ENCODE peak calls at places on chromosomes 12 and 14, in eight cellular contexts. E, W, V, B, Q, T, F and L are unnamed samples.

GRCh38 chr12:123531091-123531490 is 2.4 kb downstream of the RILPL1 start:
- DNase-seq in E (no peak), W (no peak), V (no peak), B (no peak), Q (no peak), T (peak; percentile 43), F (no peak), L (no peak)

GRCh38 chr12:129776977-129777667 is 126.7 kb downstream of the TMEM132D start:
- DNase-seq in E (no peak), W (no peak), V (no peak), B (no peak), Q (no peak), T (no peak), F (peak; percentile 17), L (no peak)

GRCh38 chr14:74922752-74923401 is at the start of gene RPS6KL1:
- DNase-seq in E (peak; percentile 97), W (peak; percentile 57), V (peak; percentile 94), B (peak; percentile 71), Q (peak; percentile 68), T (peak; percentile 87), F (peak; percentile 52), L (peak; percentile 89)

GRCh38 chr14:22824711-22825359 is 4.9 kb upstream of the MRPL52 start:
- DNase-seq in E (no peak), W (peak; percentile 81), V (peak; percentile 85), B (peak; percentile 95), Q (peak; percentile 98), T (peak; percentile 89), F (peak; percentile 97), L (peak; percentile 75)

GRCh38 chr12:116423053-116423452 is 136.1 kb upstream of the MAP1LC3B2 start:
- DNase-seq in E (no peak), W (no peak), V (peak; percentile 50), B (peak; percentile 79), Q (peak; percentile 82), T (no peak), F (no peak), L (peak; percentile 64)

GRCh38 chr12:219891-220352 is 6.0 kb upstream of the SLC6A12 start:
- DNase-seq in E (peak; percentile 94), W (peak; percentile 88), V (peak; percentile 90), B (peak; percentile 19), Q (peak; percentile 35), T (peak; percentile 16), F (peak; percentile 3), L (peak; percentile 87)

GRCh38 chr12:113135178-113136127 is at the start of gene RASAL1:
- DNase-seq in E (peak; percentile 84), W (peak; percentile 87), V (peak; percentile 86), B (no peak), Q (no peak), T (no peak), F (no peak), L (peak; percentile 41)

GRCh38 chr14:24741871-24742270 is 107.9 kb upstream of the GZMB start:
- DNase-seq in E (no peak), W (no peak), V (no peak), B (peak; percentile 11), Q (peak; percentile 15), T (no peak), F (peak; percentile 63), L (no peak)

GRCh38 chr12:127393896-127394295 is 873.1 kb upstream of the TMEM132C start:
- DNase-seq in E (no peak), W (no peak), V (no peak), B (peak; percentile 36), Q (peak; percentile 76), T (no peak), F (peak; percentile 86), L (no peak)

GRCh38 chr14:101721951-101722661 is 39.4 kb upstream of the PPP2R5C start:
- DNase-seq in E (no peak), W (peak; percentile 65), V (peak; percentile 87), B (no peak), Q (no peak), T (peak; percentile 80), F (peak; percentile 92), L (no peak)
- H3K4me2 ChIP-seq in E (no peak overlapping the region), W (peak overlapping the region; percentile 19), V (no peak overlapping the region), B (no peak overlapping the region), Q (no peak overlapping the region), T (peak overlapping the region; percentile 44), F (peak overlapping the region; percentile 67), L (no peak overlapping the region)

DNA sequence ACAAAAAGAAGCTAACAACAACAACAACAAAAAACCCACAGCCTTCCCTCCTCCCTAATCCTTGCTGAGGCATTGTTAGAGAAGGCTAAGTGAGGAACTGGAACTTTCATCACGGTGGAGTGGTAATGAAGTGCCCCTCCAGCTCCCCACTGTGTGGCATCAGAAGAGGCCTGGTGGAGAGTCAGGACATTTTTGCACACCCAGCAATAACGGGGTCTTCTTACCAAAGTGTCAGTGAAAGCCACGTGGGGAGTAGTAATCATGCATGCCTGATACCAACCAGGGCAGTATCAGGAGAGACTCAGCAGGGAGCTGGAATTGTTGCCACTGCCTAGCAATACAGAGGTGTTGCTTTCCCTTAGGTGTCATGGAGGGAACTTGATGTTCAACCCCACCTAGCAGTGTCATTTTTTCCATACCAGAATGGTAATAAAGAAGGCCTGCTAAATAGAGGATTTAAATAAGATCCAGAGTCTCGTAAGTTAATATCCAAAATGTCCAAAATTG is 299.7 kb upstream of the RGS6 start:
- DNase-seq in E (peak; percentile 48), W (no peak), V (peak; percentile 93), B (no peak), Q (no peak), T (no peak), F (no peak), L (no peak)
- H3K4me1 ChIP-seq in E (peaks cover 12% of the 10 kb centered on the region), W (no peaks in the 10 kb centered on the region), V (peaks cover 2% of the 10 kb centered on the region), B (no peaks in the 10 kb centered on the region), Q (peaks cover 2% of the 10 kb centered on the region), T (peaks cover 24% of the 10 kb centered on the region), F (peaks cover 4% of the 10 kb centered on the region), L (no peaks in the 10 kb centered on the region)

GRCh38 chr12:95551305-95551704 is at the start of gene USP44:
- DNase-seq in E (peak; percentile 83), W (no peak), V (peak; percentile 51), B (no peak), Q (no peak), T (no peak), F (no peak), L (no peak)

GRCh38 chr12:95551913-95552516 is 739 bp upstream of the USP44 start:
- DNase-seq in E (no peak), W (no peak), V (no peak), B (no peak), Q (no peak), T (no peak), F (no peak), L (no peak)

GRCh38 chr12:95554532-95555071 is 3.3 kb upstream of the USP44 start:
- DNase-seq in E (no peak), W (no peak), V (no peak), B (no peak), Q (no peak), T (no peak), F (no peak), L (no peak)

GRCh38 chr12:95549392-95550084 is 1.7 kb downstream of the USP44 start:
- DNase-seq in E (no peak), W (no peak), V (peak; percentile 59), B (no peak), Q (no peak), T (no peak), F (no peak), L (no peak)

GRCh38 chr12:95553202-95553943 is 2.1 kb upstream of the USP44 start:
- DNase-seq in E (no peak), W (no peak), V (no peak), B (no peak), Q (no peak), T (no peak), F (no peak), L (no peak)
- H3K4me2 ChIP-seq in E (no peak overlapping the region), W (no peak overlapping the region), V (no peak overlapping the region), B (no peak overlapping the region), Q (no peak overlapping the region), T (no peak overlapping the region), F (no peak overlapping the region), L (no peak overlapping the region)

GRCh38 chr12:57476993-57477709 is 2.5 kb downstream of the ARHGAP9 start:
- DNase-seq in E (no peak), W (no peak), V (no peak), B (no peak), Q (no peak), T (no peak), F (no peak), L (no peak)

GRCh38 chr12:57479376-57480115 is at the start of gene ARHGAP9:
- DNase-seq in E (no peak), W (no peak), V (no peak), B (no peak), Q (peak; percentile 44), T (no peak), F (no peak), L (no peak)

GRCh38 chr12:57479043-57479375 is 657 bp downstream of the ARHGAP9 start:
- DNase-seq in E (no peak), W (no peak), V (no peak), B (no peak), Q (no peak), T (no peak), F (no peak), L (no peak)

GRCh38 chr12:57476162-57476992 is 3.3 kb downstream of the ARHGAP9 start:
- DNase-seq in E (no peak), W (no peak), V (no peak), B (no peak), Q (no peak), T (no peak), F (no peak), L (no peak)

DNA sequence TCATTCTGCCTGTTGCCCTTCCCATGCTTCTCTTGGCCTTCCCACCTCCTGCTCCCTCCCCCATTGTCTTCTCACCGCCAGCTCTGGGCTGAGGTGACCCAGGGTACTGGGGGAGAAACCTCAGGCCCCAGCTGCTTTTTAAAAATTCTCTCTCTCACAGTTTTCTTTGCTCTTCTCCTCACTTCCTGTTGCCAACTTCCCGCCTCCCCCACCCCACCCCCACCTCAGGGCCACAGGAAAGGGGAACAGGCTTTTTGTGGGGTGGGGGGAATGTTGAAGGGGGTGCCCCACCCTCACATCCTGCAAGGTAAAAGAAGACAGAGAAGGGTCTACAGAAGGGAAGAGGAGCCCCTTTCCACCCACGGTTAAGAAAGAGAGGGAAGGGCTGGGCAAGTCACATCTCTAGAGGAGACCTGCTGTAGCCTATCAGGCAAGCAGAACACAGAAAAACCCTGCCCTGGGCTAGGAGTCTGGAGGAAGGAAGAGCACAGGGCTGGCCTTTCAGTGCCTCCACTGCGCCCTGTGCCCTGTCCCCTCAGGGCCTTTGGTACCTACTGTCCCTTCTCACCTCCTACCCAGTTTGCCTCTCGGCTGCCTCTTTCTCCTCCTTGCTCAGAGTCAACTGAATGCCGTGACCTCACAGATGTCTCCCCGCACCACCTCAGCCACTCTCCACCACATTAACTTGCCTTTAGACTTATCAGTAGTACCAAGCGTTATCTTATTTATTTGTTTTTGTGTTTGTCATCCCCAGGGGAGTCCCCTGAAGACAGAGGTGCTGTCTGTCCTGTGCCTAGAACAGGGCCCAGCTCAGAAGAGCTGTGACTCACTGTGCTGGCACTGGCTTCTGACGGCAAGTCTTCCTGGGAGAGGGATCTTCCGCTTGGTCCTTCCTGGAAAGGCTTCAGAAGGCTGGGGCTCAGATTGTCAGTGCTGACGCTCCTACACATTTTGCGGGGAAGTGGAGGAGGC is 1.7 kb downstream of the ARHGAP9 start:
- DNase-seq in E (no peak), W (no peak), V (no peak), B (no peak), Q (peak; percentile 48), T (no peak), F (peak; percentile 35), L (no peak)
- H3K4me1 ChIP-seq in E (peaks cover 11% of the 10 kb centered on the region), W (peaks cover 14% of the 10 kb centered on the region), V (peaks cover 8% of the 10 kb centered on the region), B (peaks cover under 1% of the 10 kb centered on the region), Q (peaks cover 3% of the 10 kb centered on the region), T (peaks cover 12% of the 10 kb centered on the region), F (peaks cover 9% of the 10 kb centered on the region), L (peaks cover 13% of the 10 kb centered on the region)